ENCODE peak calls at places on chromosomes 16 and 17, in four cellular contexts. S, I, R and B are unnamed samples.

GRCh38 chr16:71515026-71515425 is 11.2 kb upstream of the CHST4 start:
- DNase-seq in S (peak), I (no peak), R (no peak), B (no peak)

GRCh38 chr16:68762996-68763756 is 26.1 kb downstream of the CDH1 start:
- DNase-seq in S (peak), I (no peak), R (no peak), B (no peak)

GRCh38 chr17:75237100-75238014 is 24.0 kb downstream of the GGA3 start:
- DNase-seq in S (no peak), I (no peak), R (no peak), B (no peak)

GRCh38 chr16:68361485-68361884 is 50.7 kb downstream of the PRMT7 start:
- DNase-seq in S (no peak), I (no peak), R (no peak), B (no peak)

GRCh38 chr16:1743376-1744337 is 27.7 kb downstream of the NME3 start:
- DNase-seq in S (no peak), I (no peak), R (no peak), B (no peak)

GRCh38 chr16:50323335-50324011 is 45.3 kb downstream of the BRD7 start:
- DNase-seq in S (no peak), I (no peak), R (no peak), B (no peak)

GRCh38 chr17:61583242-61583641 is 7.8 kb downstream of the NACA2 start:
- DNase-seq in S (peak), I (no peak), R (no peak), B (no peak)

GRCh38 chr17:38674013-38674748 is 576 bp downstream of the EPOP start:
- DNase-seq in S (peak), I (peak), R (no peak), B (no peak)

GRCh38 chr16:12215302-12216105 is 239.0 kb downstream of the SNX29 start:
- DNase-seq in S (peak), I (no peak), R (no peak), B (no peak)

GRCh38 chr17:12765544-12765943 is 23.8 kb upstream of the ARHGAP44 start:
- DNase-seq in S (no peak), I (no peak), R (no peak), B (no peak)

GRCh38 chr17:2335726-2336214 is 487 bp downstream of the TSR1 start:
- DNase-seq in S (peak), I (no peak), R (no peak), B (no peak)

GRCh38 chr17:81295678-81296381 is 723 bp upstream of the SLC38A10 start:
- DNase-seq in S (peak), I (peak), R (peak), B (no peak)

GRCh38 chr17:15935891-15936290 is 9.0 kb upstream of the ADORA2B start:
- DNase-seq in S (no peak), I (no peak), R (no peak), B (no peak)

GRCh38 chr16:68778551-68779231 is 41.6 kb downstream of the CDH1 start:
- DNase-seq in S (peak), I (no peak), R (no peak), B (no peak)

GRCh38 chr16:77584205-77584859 is 138.0 kb upstream of the NUDT7 start:
- DNase-seq in S (peak), I (peak), R (peak), B (no peak)

GRCh38 chr17:52383493-52384100 is 225.1 kb upstream of the CA10 start:
- DNase-seq in S (peak), I (no peak), R (peak), B (no peak)

GRCh38 chr16:2532494-2533141 is 1.4 kb upstream of the CEMP1 start:
- DNase-seq in S (peak), I (peak), R (no peak), B (peak)

GRCh38 chr16:1503110-1503955 is 10.2 kb downstream of the TELO2 start:
- DNase-seq in S (no peak), I (no peak), R (no peak), B (no peak)

GRCh38 chr16:24309222-24309905 is 53.2 kb downstream of the CACNG3 start:
- DNase-seq in S (no peak), I (no peak), R (no peak), B (no peak)

GRCh38 chr16:53465606-53466290 is 31.5 kb downstream of the RBL2 start:
- DNase-seq in S (no peak), I (no peak), R (no peak), B (no peak)

GRCh38 chr17:43846221-43846712 is 709 bp upstream of the CD300LG start:
- DNase-seq in S (peak), I (peak), R (peak), B (peak)

GRCh38 chr16:1771072-1771863 is at the start of gene NME3:
- DNase-seq in S (peak), I (peak), R (no peak), B (peak)

GRCh38 chr17:79922798-79923197 is 83.6 kb upstream of the CBX4 start:
- DNase-seq in S (no peak), I (no peak), R (no peak), B (no peak)

GRCh38 chr16:34801875-34802274 is 1342.5 kb downstream of the TP53TG3F start:
- DNase-seq in S (no peak), I (no peak), R (no peak), B (no peak)

GRCh38 chr16:85863384-85863774 is 35.6 kb upstream of the IRF8 start:
- DNase-seq in S (no peak), I (no peak), R (no peak), B (no peak)

GRCh38 chr17:4208228-4208627 is 55.6 kb downstream of the ANKFY1 start:
- DNase-seq in S (no peak), I (no peak), R (no peak), B (no peak)

GRCh38 chr16:89139907-89140361 is 31.6 kb upstream of the CDH15 start:
- DNase-seq in S (no peak), I (no peak), R (no peak), B (no peak)